ENCODE peak calls at places on chromosomes 13 and 19, in six cellular contexts. T is HepG2, U is K562, L is H1, K is GM12878, H is GM12892. W is an unnamed sample.

GRCh38 chr19:2332341-2333026 is 4.0 kb downstream of the SPPL2B start:
- DNase-seq in T (no peak), U (no peak), L (no peak), K (peak), H (peak), W (peak)

GRCh38 chr19:42441047-42441440 is 1.7 kb downstream of the CXCL17 start:
- DNase-seq in T (peak), U (no peak), L (no peak), K (no peak), H (no peak), W (no peak)

GRCh38 chr13:50451609-50452008 is 391.9 kb downstream of the DLEU7 start:
- DNase-seq in T (no peak), U (no peak), L (no peak), K (no peak), H (no peak), W (no peak)

GRCh38 chr19:8224394-8225145 is 15.4 kb downstream of the CERS4 start:
- DNase-seq in T (no peak), U (no peak), L (no peak), K (no peak), H (no peak), W (no peak)

GRCh38 chr13:74026753-74027152 is 107.5 kb downstream of the KLF12 start:
- DNase-seq in T (no peak), U (no peak), L (no peak), K (peak), H (peak), W (peak)

GRCh38 chr19:41586064-41586463 is 10.1 kb downstream of the CEACAM21 start:
- DNase-seq in T (no peak), U (no peak), L (no peak), K (no peak), H (no peak), W (no peak)

GRCh38 chr19:33216198-33216830 is 9.3 kb downstream of the SLC7A10 start:
- DNase-seq in T (no peak), U (no peak), L (no peak), K (no peak), H (no peak), W (no peak)

GRCh38 chr13:113649212-113649611 is 8.8 kb downstream of the ATP4B start:
- DNase-seq in T (no peak), U (no peak), L (no peak), K (no peak), H (no peak), W (no peak)

GRCh38 chr13:52749446-52749845 is 9.8 kb upstream of the CNMD start:
- DNase-seq in T (no peak), U (no peak), L (no peak), K (no peak), H (no peak), W (no peak)

GRCh38 chr13:64488731-64489130 is 2741.4 kb downstream of the PCDH9 start:
- DNase-seq in T (no peak), U (no peak), L (no peak), K (no peak), H (no peak), W (no peak)

GRCh38 chr13:35855531-35856019 is 275.6 kb downstream of the DCLK1 start:
- DNase-seq in T (no peak), U (no peak), L (peak), K (no peak), H (no peak), W (no peak)

GRCh38 chr19:8575467-8575997 is 1.7 kb downstream of the MYO1F start:
- DNase-seq in T (no peak), U (no peak), L (no peak), K (no peak), H (no peak), W (no peak)

GRCh38 chr13:37640499-37640898 is 41.9 kb upstream of the POSTN start:
- DNase-seq in T (no peak), U (peak), L (no peak), K (no peak), H (no peak), W (no peak)

GRCh38 chr19:10290439-10290875 is 705 bp downstream of the ICAM5 start:
- DNase-seq in T (no peak), U (peak), L (no peak), K (no peak), H (no peak), W (no peak)

GRCh38 chr13:109616021-109616420 is 170.4 kb downstream of the IRS2 start:
- DNase-seq in T (no peak), U (no peak), L (no peak), K (no peak), H (no peak), W (no peak)

GRCh38 chr13:113669231-113669870 is 2.3 kb downstream of the GRK1 start:
- DNase-seq in T (no peak), U (no peak), L (no peak), K (no peak), H (no peak), W (no peak)

GRCh38 chr19:58569191-58569942 is 3.8 kb downstream of the MZF1 start:
- DNase-seq in T (no peak), U (no peak), L (no peak), K (no peak), H (no peak), W (no peak)

GRCh38 chr13:113596321-113597200 is 12.0 kb downstream of the TFDP1 start:
- DNase-seq in T (no peak), U (no peak), L (no peak), K (no peak), H (no peak), W (no peak)

GRCh38 chr19:6667114-6667627 is 2.8 kb downstream of the TNFSF14 start:
- DNase-seq in T (no peak), U (peak), L (no peak), K (no peak), H (no peak), W (no peak)

GRCh38 chr13:36480726-36481485 is 48.6 kb downstream of the CCNA1 start:
- DNase-seq in T (no peak), U (no peak), L (no peak), K (no peak), H (no peak), W (no peak)

GRCh38 chr19:19021115-19021514 is 12.2 kb downstream of the SUGP2 start:
- DNase-seq in T (peak), U (no peak), L (no peak), K (no peak), H (no peak), W (no peak)

GRCh38 chr19:14112809-14113385 is 4.7 kb downstream of the PRKACA start:
- DNase-seq in T (peak), U (no peak), L (no peak), K (no peak), H (no peak), W (no peak)

GRCh38 chr13:56907766-56908165 is 233.0 kb upstream of the PRR20A start:
- DNase-seq in T (no peak), U (no peak), L (no peak), K (no peak), H (no peak), W (no peak)

GRCh38 chr13:23979361-23980159 is 82.3 kb upstream of the C1QTNF9B start:
- DNase-seq in T (peak), U (no peak), L (no peak), K (no peak), H (peak), W (peak)

DNA sequence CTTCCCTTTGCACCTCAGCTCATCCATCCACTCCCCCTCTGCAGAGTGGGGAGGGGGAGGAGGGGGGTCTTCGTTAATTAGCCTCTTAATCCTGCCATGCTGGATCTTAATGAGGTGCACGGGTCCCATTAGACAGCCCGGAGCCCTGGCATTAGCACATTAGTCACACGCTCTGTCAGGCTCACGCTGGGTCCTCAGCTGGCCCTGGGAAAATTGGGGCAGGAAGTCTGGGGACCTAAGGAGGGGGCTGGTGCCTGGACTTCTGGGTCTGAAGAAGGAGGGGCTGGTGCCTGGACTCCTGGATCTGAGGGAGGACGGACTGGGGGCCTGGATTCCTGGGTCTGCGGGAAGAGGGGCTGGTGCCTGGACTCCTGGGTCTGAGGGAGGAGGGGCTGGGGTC is 444 bp upstream of the NCCRP1 start:
- DNase-seq in T (no peak), U (no peak), L (no peak), K (no peak), H (no peak), W (no peak)
- TF ChIP-seq TAF1 in T (no peak), U (no peak), L (no peak), K (no peak), H (no peak), W (no peak)

DNA sequence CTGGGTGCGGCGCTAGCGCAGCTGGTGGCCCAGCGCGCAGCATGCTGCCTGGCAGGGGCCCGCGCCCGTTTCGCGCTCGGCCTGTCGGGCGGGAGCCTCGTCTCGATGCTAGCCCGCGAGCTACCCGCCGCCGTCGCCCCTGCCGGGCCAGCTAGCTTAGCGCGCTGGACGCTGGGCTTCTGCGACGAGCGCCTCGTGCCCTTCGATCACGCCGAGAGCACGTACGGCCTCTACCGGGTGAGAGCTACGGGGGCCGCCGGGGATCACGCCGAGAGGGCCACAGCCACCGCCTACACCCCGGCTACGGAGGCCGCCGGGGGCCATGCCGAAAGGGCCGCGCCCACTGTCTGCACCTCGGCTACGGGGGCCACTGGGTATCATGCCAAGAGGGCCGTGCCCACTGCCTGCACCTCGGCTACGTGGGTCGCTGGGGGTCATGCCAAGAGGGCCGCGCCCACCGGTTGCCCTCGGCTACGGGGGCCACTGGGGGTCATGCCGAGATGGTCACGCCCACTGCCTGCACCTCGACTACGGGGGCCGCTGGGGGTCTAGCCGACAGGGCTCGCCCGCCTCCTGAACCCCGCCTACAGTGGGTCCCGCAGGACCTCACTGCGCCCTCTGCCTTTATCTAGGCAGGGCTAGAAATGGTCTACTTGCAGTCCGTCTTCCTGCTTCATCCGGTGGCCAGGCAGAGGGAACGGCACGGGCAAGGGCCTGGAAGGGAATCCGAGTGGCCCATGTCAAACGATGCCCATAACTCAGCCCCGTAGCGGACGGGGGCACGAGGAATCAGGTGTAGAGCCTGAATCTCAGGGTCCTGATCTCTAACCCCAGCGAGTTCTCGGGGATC is 500 bp downstream of the PGLS start:
- DNase-seq in T (peak), U (peak), L (peak), K (peak), H (peak), W (peak)
- TF ChIP-seq POLR2A in T (peak), U (peak), L (no peak), K (peak), H (no peak), W (peak)

DNA sequence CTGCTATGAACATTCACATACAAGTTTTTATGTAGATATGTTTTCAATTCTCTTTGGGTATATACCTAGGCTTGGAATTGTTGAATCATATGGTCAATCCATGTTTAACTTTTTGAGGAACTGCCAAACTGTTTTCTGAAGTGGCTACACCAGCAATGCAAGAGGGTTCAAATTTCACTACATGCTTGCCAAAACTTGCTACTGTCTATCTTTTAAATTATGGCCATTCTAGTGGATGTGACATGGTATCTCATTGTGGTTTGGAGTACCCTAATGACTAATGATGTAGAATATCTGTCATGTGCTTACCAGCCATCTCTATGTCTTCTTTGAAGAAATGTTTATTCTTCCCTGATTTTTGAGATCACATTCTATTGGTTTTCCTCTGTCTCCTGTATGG is 860.3 kb downstream of the DIAPH3 start:
- DNase-seq in T (no peak), U (no peak), L (no peak), K (no peak), H (no peak), W (no peak)
- TF ChIP-seq TAF1 in T (no peak), U (no peak), L (no peak), K (no peak), H (no peak), W (no peak)

GRCh38 chr19:45886427-45887310 is 728 bp upstream of the IRF2BP1 start:
- DNase-seq in T (peak), U (peak), L (no peak), K (peak), H (peak), W (peak)

GRCh38 chr19:45884682-45885555 is 1.0 kb downstream of the IRF2BP1 start:
- DNase-seq in T (no peak), U (peak), L (no peak), K (no peak), H (peak), W (peak)

GRCh38 chr19:45883881-45884681 is 1.9 kb downstream of the IRF2BP1 start:
- DNase-seq in T (no peak), U (no peak), L (no peak), K (no peak), H (no peak), W (no peak)

GRCh38 chr19:45887311-45887710 is 1.4 kb upstream of the IRF2BP1 start:
- DNase-seq in T (no peak), U (no peak), L (no peak), K (no peak), H (no peak), W (no peak)

GRCh38 chr19:45885556-45886426 is at the start of gene IRF2BP1:
- DNase-seq in T (peak), U (peak), L (no peak), K (no peak), H (peak), W (peak)
- TF ChIP-seq POLR2A in T (peak), U (no peak), L (no peak), K (peak), H (peak), W (no peak)

GRCh38 chr13:80558074-80558473 is 217.1 kb upstream of the SPRY2 start:
- DNase-seq in T (no peak), U (peak), L (no peak), K (no peak), H (no peak), W (no peak)
- TF ChIP-seq TAF1 in T (no peak), U (no peak), L (no peak), K (no peak), H (no peak), W (no peak)

DNA sequence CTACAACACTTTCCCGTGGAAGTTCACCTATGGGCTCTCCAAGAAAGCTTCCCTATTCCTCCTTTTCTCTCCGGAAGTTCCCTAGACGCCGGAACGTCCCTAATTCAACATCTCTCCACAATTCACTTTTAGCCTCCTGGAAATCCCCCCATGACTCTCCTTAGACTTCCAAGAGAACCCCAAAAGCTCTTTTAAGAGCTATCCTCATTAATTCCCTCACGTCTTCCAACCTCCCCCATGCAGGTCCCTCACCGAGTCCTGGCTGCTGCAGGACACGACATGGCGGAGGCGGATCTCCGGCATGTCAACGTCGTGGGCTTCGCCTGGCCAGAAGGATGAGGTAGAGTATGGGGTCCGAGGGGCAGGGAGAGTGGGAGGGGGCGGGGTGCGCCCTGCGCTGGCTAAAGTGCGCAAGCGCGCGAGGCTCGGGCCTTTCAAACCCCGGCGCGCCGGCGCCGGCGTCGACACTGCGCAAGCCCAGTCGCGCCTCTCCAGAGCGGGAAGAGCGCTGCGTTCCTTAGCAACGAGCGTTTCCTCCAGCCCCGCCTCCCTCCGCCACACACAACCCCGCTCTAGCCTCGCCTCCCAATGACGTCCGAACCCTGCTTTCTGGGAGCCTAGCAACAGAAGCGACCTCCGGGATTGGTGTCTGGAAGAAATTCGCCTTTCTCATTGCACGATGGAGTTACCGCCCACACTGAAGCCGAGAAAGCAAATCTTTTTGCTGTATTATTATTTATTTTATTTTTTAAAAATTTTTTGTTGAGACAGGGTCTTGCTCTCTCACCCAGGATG is at the start of the genes PINLYP and XRCC1:
- DNase-seq in T (peak), U (peak), L (peak), K (peak), H (peak), W (peak)
- TF ChIP-seq POLR2A in T (peak), U (peak), L (peak), K (peak), H (peak), W (no peak)